ENCODE peak calls at places on chromosomes 13 and 19, in five cellular contexts. U is fibroblast of lung, X is right atrium auricular region, A is adrenal gland, V is H9. T is an unnamed sample. For H3K4me1 and H3K9me3, the result is how much of the 10 kb centered on the place peaks cover.

GRCh38 chr13:79492313-79492798 is 11.4 kb downstream of the NDFIP2 start:
- DNase-seq in U (no peak), V (peak), X (no peak), A (no peak), T (no peak)

GRCh38 chr19:42544146-42544545 is 15.9 kb upstream of the CEACAM1 start:
- DNase-seq in V (no peak), U (no peak), X (no peak), A (no peak), T (no peak)

GRCh38 chr19:48624791-48625723 is 5.8 kb downstream of the SPHK2 start:
- DNase-seq in A (no peak), X (no peak), V (no peak), U (no peak), T (no peak)

GRCh38 chr13:113806104-113806471 is 47.1 kb downstream of the TMEM255B start:
- DNase-seq in X (no peak), U (no peak), V (no peak), A (no peak), T (peak)

GRCh38 chr13:80665792-80666333 is 324.9 kb upstream of the SPRY2 start:
- DNase-seq in V (no peak), U (no peak), X (no peak), A (no peak), T (no peak)

GRCh38 chr19:44706506-44707236 is 7.7 kb downstream of the CEACAM16 start:
- DNase-seq in V (no peak), A (no peak), X (no peak), U (no peak), T (no peak)

GRCh38 chr13:114279770-114280169 is 1.6 kb upstream of the UPF3A start:
- DNase-seq in X (no peak), V (no peak), A (no peak), U (no peak), T (no peak)

GRCh38 chr19:42172261-42172660 is 40.0 kb upstream of the POU2F2 start:
- DNase-seq in X (no peak), V (no peak), U (no peak), A (no peak), T (no peak)

GRCh38 chr19:44810555-44811447 is 1.9 kb downstream of the BCAM start:
- DNase-seq in U (no peak), X (no peak), A (no peak), V (no peak), T (no peak)

GRCh38 chr13:91609353-91609752 is 210.9 kb downstream of the GPC5 start:
- DNase-seq in V (no peak), X (no peak), A (peak), U (peak), T (no peak)

GRCh38 chr13:105847532-105848295 is 687.7 kb downstream of the EFNB2 start:
- DNase-seq in U (peak), V (no peak), A (no peak), X (no peak), T (no peak)

GRCh38 chr13:50320297-50320862 is 305.1 kb downstream of the KCNRG start:
- DNase-seq in A (no peak), U (peak), X (no peak), V (no peak), T (no peak)

GRCh38 chr19:7856679-7857663 is 17.2 kb downstream of the PRR36 start:
- DNase-seq in V (peak), X (no peak), U (no peak), A (no peak), T (no peak)

GRCh38 chr19:18427080-18427751 is 8.0 kb downstream of the SSBP4 start:
- DNase-seq in X (no peak), U (no peak), A (no peak), V (no peak), T (no peak)
- H3K4me1 ChIP-seq in X (under half), U (under half), A (under half), V (under half), T (half or more)

DNA sequence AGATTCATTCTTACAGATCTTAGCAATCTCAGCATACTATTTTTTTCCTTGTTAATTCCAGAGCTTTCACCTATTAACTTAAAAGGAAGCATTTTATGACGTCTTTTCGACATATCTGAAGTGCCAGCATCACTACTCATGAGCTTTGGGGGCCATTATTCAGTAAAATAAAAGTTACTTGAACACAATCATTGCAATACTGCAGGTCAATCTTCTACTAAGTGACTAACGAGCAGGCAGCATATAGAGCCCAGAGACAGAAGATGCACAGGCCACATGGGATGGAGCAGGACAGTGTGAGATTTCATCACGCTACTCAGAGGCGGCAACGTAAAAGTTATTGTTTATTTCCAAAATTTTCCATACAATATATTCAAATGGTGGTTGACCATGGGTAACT is 382.6 kb downstream of the PCDH9 start:
- DNase-seq in U (no peak), X (no peak), A (no peak), V (no peak), T (no peak)
- H3K27ac ChIP-seq in U (no peak), X (no peak), A (no peak), V (no peak), T (no peak)

GRCh38 chr19:51977346-51977745 is 9.3 kb downstream of the ZNF350 start:
- DNase-seq in V (no peak), U (no peak), X (no peak), A (no peak), T (no peak)
- H3K9me3 ChIP-seq in V (under half), U (under half), X (under half), A (under half), T (half or more)

DNA sequence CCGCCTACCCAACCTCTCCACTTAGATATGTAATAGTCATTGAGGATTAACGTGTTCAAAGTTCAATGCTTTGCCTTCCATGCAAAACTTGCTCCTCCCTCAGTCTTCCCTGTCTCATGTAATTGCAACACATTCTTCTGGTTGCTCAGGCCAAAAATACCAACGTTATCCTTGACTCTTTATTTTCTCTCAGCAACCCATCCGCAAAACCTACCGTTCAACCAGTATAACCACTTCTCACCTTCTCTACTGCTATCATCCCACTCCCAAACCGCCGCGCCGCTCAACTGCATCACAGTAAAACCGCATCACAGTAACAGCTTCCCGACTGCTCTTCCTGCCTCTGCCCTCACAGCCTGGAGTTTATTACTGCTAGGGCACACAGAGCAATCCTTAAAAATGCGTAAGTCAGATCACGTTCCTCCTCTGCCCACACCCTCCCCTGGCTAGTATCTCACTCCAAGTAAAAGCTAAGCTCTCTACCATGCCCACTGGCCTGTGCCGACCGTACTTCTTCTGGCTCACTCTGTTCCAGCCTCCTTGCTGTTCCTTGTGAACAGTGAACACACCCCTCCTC is 8.2 kb downstream of the MTIF3 start:
- DNase-seq in U (no peak), V (no peak), X (no peak), A (no peak), T (no peak)
- H3K4me1 ChIP-seq in U (under half), V (under half), X (under half), A (under half), T (half or more)

GRCh38 chr13:19959831-19960672 is 1.5 kb downstream of the ZMYM2 start:
- DNase-seq in A (peak), X (peak), U (peak), V (peak), T (peak)
- H3K27ac ChIP-seq in A (peak), X (peak), U (peak), V (no peak), T (peak)

GRCh38 chr19:56400485-56400884 is 3.6 kb upstream of the ZNF583 start:
- DNase-seq in V (no peak), U (no peak), X (no peak), A (no peak), T (no peak)
- H3K9me3 ChIP-seq in V (under half), U (under half), X (under half), A (under half), T (under half)